ENCODE peak calls at places on chromosomes 3 and 15, in four cellular contexts. X is HS-27A; F is activated CD4-positive, alpha-beta T cell treated with anti-CD3 and anti-CD28 coated beads, Interleukin-2, amount 10 ng/mL, durations not matched to agents 7 days and 5 days; Y is RWPE1. U is an unnamed sample.

GRCh38 chr3:147297756-147298155 is 108.6 kb downstream of the ZIC4 start:
- DNase-seq in X (no peak), F (no peak), Y (no peak), U (no peak)

GRCh38 chr15:59291214-59291551 is 81.5 kb downstream of the MYO1E start:
- DNase-seq in X (no peak), F (no peak), Y (no peak), U (no peak)

GRCh38 chr3:169554606-169555005 is 108.9 kb downstream of the MECOM start:
- DNase-seq in X (no peak), F (no peak), Y (no peak), U (no peak)

GRCh38 chr3:136152176-136152843 is 43.8 kb downstream of the MSL2 start:
- DNase-seq in X (no peak), F (no peak), Y (no peak), U (no peak)

GRCh38 chr15:52362497-52362896 is 66.9 kb upstream of the MYO5C start:
- DNase-seq in X (no peak), F (no peak), Y (no peak), U (peak)

GRCh38 chr15:53218996-53219580 is 429.0 kb upstream of the ONECUT1 start:
- DNase-seq in X (no peak), F (no peak), Y (no peak), U (no peak)

GRCh38 chr3:21055015-21055414 is 696.0 kb downstream of the ZNF385D start:
- DNase-seq in X (no peak), F (no peak), Y (no peak), U (no peak)

GRCh38 chr3:2765002-2765579 is 345.1 kb downstream of the IL5RA start:
- DNase-seq in X (no peak), F (peak), Y (no peak), U (peak)

GRCh38 chr3:34106879-34107278 is 308.4 kb downstream of the PDCD6IP start:
- DNase-seq in X (peak), F (peak), Y (no peak), U (no peak)

GRCh38 chr3:138862924-138863775 is 28.4 kb upstream of the PIK3CB start:
- DNase-seq in X (peak), F (no peak), Y (peak), U (peak)

U was measured in mesenchymal stem cell.